ENCODE peak calls at places on chromosomes 4 and X, in eight cellular contexts. Q is AG08396; D is effector CD4-positive, alpha-beta T cell; C is stimulated activated CD4-positive, alpha-beta T cell treated with anti-CD3 and anti-CD28 coated beads, Interleukin-4, amount 100 ng/mL, for 4 hours; V is effector memory CD8-positive, alpha-beta T cell; L is HTR-8/SVneo; R is AG10803; T is GOT3. U is an unnamed sample.

GRCh38 chr4:137819964-137820383 is 287.7 kb upstream of the PCDH18 start:
- DNase-seq in Q (peak), D (no peak), C (no peak), V (no peak), L (peak), R (peak), T (no peak), U (no peak)

GRCh38 chr4:82851902-82852750 is 38.8 kb downstream of the SEC31A start:
- DNase-seq in Q (no peak), D (no peak), C (no peak), V (no peak), L (peak), R (peak), T (no peak), U (no peak)

GRCh38 chrX:106356580-106356979 is 188.5 kb downstream of the PWWP3B start:
- DNase-seq in Q (no peak), D (no peak), C (no peak), V (no peak), L (no peak), R (no peak), T (no peak), U (no peak)

GRCh38 chr4:110631582-110632505 is 9.0 kb upstream of the PITX2 start:
- DNase-seq in Q (peak), D (no peak), C (peak), V (no peak), L (peak), R (peak), T (no peak), U (no peak)

GRCh38 chr4:74540193-74540592 is 95.3 kb downstream of the AREG start:
- DNase-seq in Q (no peak), D (no peak), C (no peak), V (no peak), L (no peak), R (peak), T (no peak), U (no peak)

GRCh38 chr4:168724960-168725359 is 228.1 kb downstream of the PALLD start:
- DNase-seq in Q (no peak), D (no peak), C (no peak), V (no peak), L (no peak), R (peak), T (no peak), U (no peak)

GRCh38 chr4:79331126-79331876 is 5.4 kb upstream of the NAA11 start:
- DNase-seq in Q (no peak), D (no peak), C (no peak), V (no peak), L (no peak), R (no peak), T (no peak), U (no peak)

GRCh38 chr4:138867404-138867803 is 148.2 kb upstream of the NOCT start:
- DNase-seq in Q (no peak), D (no peak), C (no peak), V (no peak), L (no peak), R (no peak), T (no peak), U (no peak)

GRCh38 chr4:129095811-129096454 is at the start of gene C4orf33:
- DNase-seq in Q (peak), D (peak), C (peak), V (peak), L (peak), R (peak), T (peak), U (peak)

GRCh38 chr4:62548108-62548524 is 1348.0 kb downstream of the ADGRL3 start:
- DNase-seq in Q (no peak), D (no peak), C (no peak), V (no peak), L (no peak), R (no peak), T (no peak), U (no peak)

GRCh38 chrX:130746077-130746476 is 156.9 kb downstream of the ENOX2 start:
- DNase-seq in Q (no peak), D (no peak), C (no peak), V (no peak), L (no peak), R (no peak), T (no peak), U (no peak)

GRCh38 chr4:182880387-182881356 is 36.5 kb downstream of the DCTD start:
- DNase-seq in Q (peak), D (no peak), C (no peak), V (no peak), L (no peak), R (no peak), T (no peak), U (no peak)

GRCh38 chr4:54587516-54587915 is 70.2 kb upstream of the KIT start:
- DNase-seq in Q (no peak), D (no peak), C (no peak), V (no peak), L (no peak), R (no peak), T (no peak), U (no peak)

GRCh38 chr4:154822775-154823174 is 41.7 kb downstream of the RBM46 start:
- DNase-seq in Q (peak), D (no peak), C (no peak), V (no peak), L (no peak), R (peak), T (no peak), U (no peak)

GRCh38 chrX:149283853-149284252 is 221.3 kb downstream of the IDS start:
- DNase-seq in Q (no peak), D (no peak), C (no peak), V (no peak), L (no peak), R (no peak), T (no peak), U (no peak)

GRCh38 chrX:48958635-48959094 is 1.3 kb upstream of the OTUD5 start:
- DNase-seq in Q (peak), D (no peak), C (no peak), V (peak), L (no peak), R (peak), T (peak), U (no peak)

GRCh38 chr4:1305261-1305711 is 15.6 kb downstream of the MAEA start:
- DNase-seq in Q (no peak), D (no peak), C (no peak), V (no peak), L (no peak), R (no peak), T (no peak), U (no peak)

GRCh38 chr4:25654031-25654970 is 1.4 kb upstream of the SLC34A2 start:
- DNase-seq in Q (no peak), D (no peak), C (no peak), V (no peak), L (no peak), R (no peak), T (no peak), U (no peak)

GRCh38 chr4:141134051-141134450 is 782 bp upstream of the RNF150 start:
- DNase-seq in Q (peak), D (no peak), C (no peak), V (no peak), L (peak), R (peak), T (no peak), U (no peak)

GRCh38 chr4:182547435-182547834 is 304.2 kb downstream of the TENM3 start:
- DNase-seq in Q (no peak), D (no peak), C (no peak), V (no peak), L (no peak), R (no peak), T (no peak), U (no peak)

GRCh38 chrX:67601771-67602170 is 58.0 kb downstream of the AR start:
- DNase-seq in Q (no peak), D (no peak), C (no peak), V (no peak), L (no peak), R (peak), T (no peak), U (no peak)

GRCh38 chr4:104616401-104616820 is 121.7 kb upstream of the CXXC4 start:
- DNase-seq in Q (no peak), D (no peak), C (no peak), V (no peak), L (no peak), R (no peak), T (no peak), U (no peak)

GRCh38 chrX:83916525-83916924 is 55.6 kb downstream of the CYLC1 start:
- DNase-seq in Q (peak), D (no peak), C (no peak), V (no peak), L (no peak), R (peak), T (no peak), U (no peak)

GRCh38 chr4:158050942-158051341 is 121.9 kb downstream of the GASK1B start:
- DNase-seq in Q (no peak), D (no peak), C (no peak), V (no peak), L (no peak), R (peak), T (no peak), U (no peak)

GRCh38 chr4:177171588-177171987 is 138.1 kb upstream of the NEIL3 start:
- DNase-seq in Q (no peak), D (no peak), C (no peak), V (no peak), L (no peak), R (no peak), T (no peak), U (no peak)

GRCh38 chr4:119684463-119684862 is 55.9 kb upstream of the PDE5A start:
- DNase-seq in Q (no peak), D (no peak), C (no peak), V (no peak), L (no peak), R (no peak), T (no peak), U (no peak)

U was measured in activated T-cell treated with anti-CD3 and anti-CD28 coated beads for 1 hour.